ENCODE peak calls at places on chromosomes 12 and 14, in four cellular contexts. One of them, this sample, is unnamed.

GRCh38 chr12:100473716-100474150 is at the start of gene NR1H4:
- DNase-seq in K562: no peak
- DNase-seq in H1: no peak
- DNase-seq in SK-N-SH: no peak
- DNase-seq in this sample: no peak

GRCh38 chr14:101186544-101186943 is 283.0 kb upstream of the RTL1 start:
- DNase-seq in SK-N-SH: peak
- DNase-seq in K562: no peak
- DNase-seq in H1: no peak
- DNase-seq in this sample: no peak

GRCh38 chr14:33678012-33678411 is 272.9 kb downstream of the EGLN3 start:
- DNase-seq in H1: no peak
- DNase-seq in SK-N-SH: no peak
- DNase-seq in K562: no peak
- DNase-seq in this sample: no peak

GRCh38 chr14:106841701-106842100 is 1315.3 kb downstream of the TMEM121 start:
- DNase-seq in SK-N-SH: no peak
- DNase-seq in H1: no peak
- DNase-seq in K562: no peak
- DNase-seq in this sample: no peak

GRCh38 chr12:63068857-63069442 is 82.1 kb downstream of the AVPR1A start:
- DNase-seq in K562: peak
- DNase-seq in SK-N-SH: peak
- DNase-seq in H1: no peak
- DNase-seq in this sample: no peak

GRCh38 chr12:12474931-12475485 is 87.7 kb downstream of the DUSP16 start:
- DNase-seq in SK-N-SH: no peak
- DNase-seq in K562: peak
- DNase-seq in H1: peak
- DNase-seq in this sample: no peak

GRCh38 chr14:50321009-50321660 is 9.0 kb downstream of the DMAC2L start:
- DNase-seq in H1: no peak
- DNase-seq in K562: peak
- DNase-seq in SK-N-SH: peak
- DNase-seq in this sample: peak

GRCh38 chr12:57845478-57846284 is 848 bp downstream of the CTDSP2 start:
- DNase-seq in SK-N-SH: peak
- DNase-seq in K562: peak
- DNase-seq in H1: peak
- DNase-seq in this sample: peak

GRCh38 chr14:58702466-58703148 is 64.8 kb downstream of the DACT1 start:
- DNase-seq in K562: no peak
- DNase-seq in H1: no peak
- DNase-seq in SK-N-SH: no peak
- DNase-seq in this sample: no peak

GRCh38 chr12:62190921-62191746 is 69.1 kb upstream of the USP15 start:
- DNase-seq in H1: peak
- DNase-seq in K562: no peak
- DNase-seq in SK-N-SH: peak
- DNase-seq in this sample: peak

GRCh38 chr12:51771008-51771407 is 77.5 kb downstream of the FIGNL2 start:
- DNase-seq in K562: no peak
- DNase-seq in SK-N-SH: no peak
- DNase-seq in H1: no peak
- DNase-seq in this sample: no peak

GRCh38 chr14:33465952-33466700 is 484.7 kb downstream of the EGLN3 start:
- DNase-seq in SK-N-SH: no peak
- DNase-seq in H1: no peak
- DNase-seq in K562: no peak
- DNase-seq in this sample: no peak

GRCh38 chr12:75389706-75390105 is 1.2 kb upstream of the GLIPR1L2 start:
- DNase-seq in K562: no peak
- DNase-seq in SK-N-SH: no peak
- DNase-seq in H1: no peak
- DNase-seq in this sample: no peak

GRCh38 chr12:95057431-95057830 is 16.0 kb downstream of the NR2C1 start:
- DNase-seq in SK-N-SH: no peak
- DNase-seq in K562: no peak
- DNase-seq in H1: no peak
- DNase-seq in this sample: no peak

GRCh38 chr14:44768935-44769334 is 192.8 kb downstream of the KLHL28 start:
- DNase-seq in SK-N-SH: no peak
- DNase-seq in H1: no peak
- DNase-seq in K562: no peak
- DNase-seq in this sample: no peak

GRCh38 chr12:40616383-40616900 is 75.8 kb upstream of the CNTN1 start:
- DNase-seq in SK-N-SH: peak
- DNase-seq in K562: no peak
- DNase-seq in H1: no peak
- DNase-seq in this sample: no peak

GRCh38 chr14:106872619-106873446 is 1346.5 kb downstream of the TMEM121 start:
- DNase-seq in K562: peak
- DNase-seq in SK-N-SH: peak
- DNase-seq in H1: peak
- DNase-seq in this sample: no peak

GRCh38 chr14:93962701-93963601 is 13.4 kb downstream of the ASB2 start:
- DNase-seq in K562: no peak
- DNase-seq in SK-N-SH: no peak
- DNase-seq in H1: no peak
- DNase-seq in this sample: no peak

GRCh38 chr14:55780156-55780946 is 200.3 kb downstream of the KTN1 start:
- DNase-seq in H1: no peak
- DNase-seq in K562: no peak
- DNase-seq in SK-N-SH: no peak
- DNase-seq in this sample: no peak

GRCh38 chr12:93122089-93122488 is 193.0 kb upstream of the EEA1 start:
- DNase-seq in K562: no peak
- DNase-seq in H1: no peak
- DNase-seq in SK-N-SH: no peak
- DNase-seq in this sample: no peak

GRCh38 chr14:58299665-58300202 is 1.4 kb downstream of the ARID4A start:
- DNase-seq in K562: peak
- DNase-seq in H1: no peak
- DNase-seq in SK-N-SH: no peak
- DNase-seq in this sample: no peak

GRCh38 chr12:16197600-16197999 is 79.9 kb downstream of the SLC15A5 start:
- DNase-seq in H1: no peak
- DNase-seq in SK-N-SH: no peak
- DNase-seq in K562: no peak
- DNase-seq in this sample: no peak

DNA sequence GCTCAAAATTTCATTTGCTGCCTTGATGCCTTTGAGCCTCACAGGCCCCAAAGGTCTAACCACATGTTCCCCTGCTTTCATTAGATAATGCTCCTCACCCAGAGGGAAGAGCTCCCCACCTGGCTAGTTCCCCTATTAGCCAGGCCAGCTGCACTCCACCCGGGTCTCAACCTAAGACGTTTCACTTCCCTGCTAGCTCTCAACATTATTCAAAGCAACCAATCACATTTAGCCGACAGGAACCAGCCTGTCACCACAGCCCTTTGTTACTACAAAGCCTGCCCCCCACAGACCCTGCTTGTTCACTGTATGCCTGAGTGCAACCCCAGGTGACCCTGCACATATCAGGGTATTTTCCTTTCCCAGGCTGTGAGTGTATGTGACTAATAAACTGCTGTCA is 78.6 kb downstream of the SLC15A5 start:
- DNase-seq in K562: peak
- DNase-seq in H1: peak
- DNase-seq in SK-N-SH: no peak
- DNase-seq in this sample: peak
- TF ChIP-seq TEAD4 in K562: no peak
- TF ChIP-seq TEAD4 in H1: no peak
- TF ChIP-seq TEAD4 in SK-N-SH: no peak
- TF ChIP-seq TEAD4 in this sample: no peak

DNA sequence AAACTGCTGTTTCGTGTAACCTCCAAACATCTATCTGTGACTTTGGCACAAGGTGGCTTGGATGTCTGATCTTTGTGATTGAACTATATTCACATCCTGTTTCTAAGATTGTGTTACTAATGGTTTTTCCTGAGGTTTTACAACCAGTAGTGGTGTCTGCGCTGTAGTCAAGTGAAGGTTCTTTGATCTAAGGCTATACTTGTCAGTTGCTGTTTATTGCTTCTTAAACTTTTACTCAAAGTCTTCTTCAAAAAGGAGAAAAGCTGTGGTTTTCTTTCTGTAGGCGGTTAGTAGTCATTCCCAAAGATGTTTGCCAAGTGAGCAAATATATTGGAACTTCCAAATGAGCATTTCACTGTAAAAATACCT is 12.3 kb upstream of the CALM1 start:
- DNase-seq in SK-N-SH: no peak
- DNase-seq in K562: no peak
- DNase-seq in H1: no peak
- DNase-seq in this sample: no peak
- TF ChIP-seq TEAD4 in SK-N-SH: no peak
- TF ChIP-seq TEAD4 in K562: no peak
- TF ChIP-seq TEAD4 in H1: no peak
- TF ChIP-seq TEAD4 in this sample: no peak

DNA sequence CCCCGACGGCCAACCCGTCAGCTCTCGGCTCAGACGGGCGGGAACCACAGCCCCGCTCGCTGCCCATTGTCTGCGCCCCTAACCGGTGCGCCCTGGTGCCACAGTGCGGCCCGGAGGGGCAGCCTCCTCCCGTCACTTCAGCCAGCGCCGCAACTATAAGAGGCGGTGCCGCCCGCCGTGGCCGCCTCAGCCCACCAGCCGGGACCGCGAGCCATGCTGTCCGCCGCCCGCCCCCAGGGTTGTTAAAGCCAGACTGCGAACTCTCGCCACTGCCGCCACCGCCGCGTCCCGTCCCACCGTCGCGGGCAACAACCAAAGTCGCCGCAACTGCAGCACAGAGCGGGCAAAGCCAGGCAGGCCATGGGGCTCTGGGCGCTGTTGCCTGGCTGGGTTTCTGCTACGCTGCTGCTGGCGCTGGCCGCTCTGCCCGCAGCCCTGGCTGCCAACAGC is at the start of gene WNT1:
- DNase-seq in K562: no peak
- DNase-seq in SK-N-SH: peak
- DNase-seq in H1: peak
- DNase-seq in this sample: peak
- TF ChIP-seq TEAD4 in K562: no peak
- TF ChIP-seq TEAD4 in SK-N-SH: no peak
- TF ChIP-seq TEAD4 in H1: no peak
- TF ChIP-seq TEAD4 in this sample: no peak

DNA sequence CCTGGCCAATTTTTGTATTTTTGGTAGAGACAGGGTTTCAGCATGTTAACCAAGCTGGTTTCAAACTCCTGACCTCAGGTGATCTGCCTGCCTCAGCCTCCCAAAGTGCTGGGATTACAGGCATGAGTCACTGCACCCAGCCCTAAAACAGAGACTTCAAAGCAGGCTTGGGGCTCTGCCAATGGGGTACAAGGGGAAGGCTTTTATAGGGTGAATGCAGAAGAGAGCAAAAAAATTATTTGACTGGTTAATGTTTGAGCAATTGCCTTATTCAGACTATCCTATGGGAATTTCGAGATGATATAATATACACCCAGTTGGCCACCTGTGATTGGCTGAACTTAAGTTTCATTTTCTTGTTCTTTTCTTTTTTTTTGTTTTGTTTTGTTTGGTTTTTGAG is 31.5 kb upstream of the ACTN1 start:
- DNase-seq in K562: no peak
- DNase-seq in H1: no peak
- DNase-seq in SK-N-SH: no peak
- DNase-seq in this sample: no peak
- TF ChIP-seq TEAD4 in K562: no peak
- TF ChIP-seq TEAD4 in H1: no peak
- TF ChIP-seq TEAD4 in SK-N-SH: no peak
- TF ChIP-seq TEAD4 in this sample: no peak

GRCh38 chr12:71439613-71440392 is at the start of gene LGR5:
- DNase-seq in SK-N-SH: peak
- DNase-seq in H1: peak
- DNase-seq in K562: no peak
- DNase-seq in this sample: peak

GRCh38 chr12:71440393-71441349 is 1.1 kb downstream of the LGR5 start:
- DNase-seq in K562: peak
- DNase-seq in SK-N-SH: peak
- DNase-seq in H1: peak
- DNase-seq in this sample: peak

GRCh38 chr12:71441350-71441748 is 1.8 kb downstream of the LGR5 start:
- DNase-seq in K562: no peak
- DNase-seq in H1: no peak
- DNase-seq in SK-N-SH: no peak
- DNase-seq in this sample: no peak

GRCh38 chr12:71442567-71442931 is 3.0 kb downstream of the LGR5 start:
- DNase-seq in SK-N-SH: no peak
- DNase-seq in K562: no peak
- DNase-seq in H1: no peak
- DNase-seq in this sample: no peak

DNA sequence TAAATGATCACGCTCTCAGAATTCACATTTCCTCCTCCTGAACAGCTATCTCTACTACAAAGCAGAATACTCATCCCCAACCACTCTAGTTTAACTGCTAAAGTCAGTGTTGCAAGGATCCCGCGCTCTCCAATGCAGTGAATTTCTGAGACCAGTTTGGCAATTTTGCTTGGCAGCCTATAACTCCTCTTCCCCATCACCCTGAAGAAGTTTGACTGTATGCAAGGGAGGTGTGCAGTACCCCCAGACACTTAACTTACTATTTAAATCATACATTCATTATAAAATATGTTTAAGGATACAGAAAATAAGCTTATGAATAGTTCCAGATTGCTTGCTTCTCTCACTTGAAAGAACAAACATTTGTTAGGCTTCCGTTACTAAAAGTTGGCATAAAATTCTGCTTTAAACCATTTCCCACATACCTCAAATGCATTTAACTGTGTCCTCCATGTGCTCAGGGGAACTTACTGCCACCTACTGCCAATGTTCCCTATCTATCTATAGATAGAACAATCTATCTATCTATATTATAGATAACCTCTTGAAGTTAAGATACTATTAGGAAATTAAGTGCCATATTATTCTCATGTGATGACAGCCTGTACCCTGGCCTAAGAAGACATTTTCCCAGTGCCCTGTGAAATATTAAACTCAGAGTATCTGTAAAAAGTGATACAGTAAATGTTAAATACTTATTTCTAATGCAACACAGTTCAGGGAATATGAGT is 2.4 kb downstream of the LGR5 start:
- DNase-seq in K562: no peak
- DNase-seq in H1: no peak
- DNase-seq in SK-N-SH: no peak
- DNase-seq in this sample: no peak
- TF ChIP-seq TEAD4 in K562: no peak
- TF ChIP-seq TEAD4 in H1: no peak
- TF ChIP-seq TEAD4 in SK-N-SH: no peak
- TF ChIP-seq TEAD4 in this sample: no peak

DNA sequence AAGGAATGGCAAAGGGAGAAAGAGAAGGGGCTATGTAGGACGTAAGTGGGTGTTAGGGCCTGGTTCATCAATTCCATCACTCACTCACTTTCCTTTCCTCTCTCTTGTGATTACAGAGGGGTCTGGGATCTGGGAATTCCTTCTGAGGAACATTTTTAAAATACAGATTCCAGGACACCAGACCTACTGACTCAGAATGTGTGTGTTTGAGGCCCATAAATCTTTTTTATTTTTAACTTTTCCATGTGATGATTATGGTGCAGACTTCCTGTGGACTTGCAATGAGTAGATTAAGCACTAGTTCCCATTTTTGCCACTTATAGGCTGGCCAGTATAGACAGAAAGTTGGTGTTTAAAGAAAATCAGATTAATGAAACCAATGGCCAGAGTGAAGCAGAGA is 28.2 kb downstream of the SLC41A2 start:
- DNase-seq in K562: no peak
- DNase-seq in H1: no peak
- DNase-seq in SK-N-SH: no peak
- DNase-seq in this sample: no peak
- TF ChIP-seq TEAD4 in K562: no peak
- TF ChIP-seq TEAD4 in H1: no peak
- TF ChIP-seq TEAD4 in SK-N-SH: no peak
- TF ChIP-seq TEAD4 in this sample: no peak